ENCODE peak calls at places on chromosomes 4 and X, in nine cellular contexts. X is stimulated activated naive CD8-positive, alpha-beta T cell treated with anti-CD3 and anti-CD28 coated beads, Interleukin-15, Interleukin-2, amounts not matched to agents 100 U/mL and 50 U/mL, for 24 hours; C is NCI-H2081; R is iPS-NIHi11; B is activated CD4-positive, CD25-positive, alpha-beta regulatory T cell; D is AML-193; M is T-helper 2 cell; E is BJ; F is uterus. U is an unnamed sample.

GRCh38 chrX:11792461-11793421 is 34.7 kb downstream of the MSL3 start:
- DNase-seq in M (peak; percentile 7), C (peak; percentile 56), D (no peak), X (peak; percentile 67), B (no peak), R (no peak), F (no peak), E (no peak), U (peak; percentile 17)

GRCh38 chr4:168461821-168462220 is 18.5 kb downstream of the DDX60L start:
- DNase-seq in B (no peak), E (no peak), R (no peak), D (no peak), X (no peak), C (no peak), M (no peak), F (no peak), U (no peak)

GRCh38 chr4:10762541-10762940 is 78.0 kb upstream of the CLNK start:
- DNase-seq in X (no peak), B (no peak), E (peak; percentile 9), M (no peak), R (no peak), F (no peak), D (no peak), C (no peak), U (no peak)

GRCh38 chr4:29151584-29151983 is 1568.6 kb upstream of the PCDH7 start:
- DNase-seq in X (no peak), D (no peak), E (no peak), B (no peak), R (no peak), C (no peak), M (no peak), F (no peak), U (no peak)

GRCh38 chr4:77651820-77652219 is 46.2 kb downstream of the CXCL13 start:
- DNase-seq in M (no peak), E (no peak), D (no peak), F (no peak), B (no peak), X (no peak), C (no peak), R (no peak), U (no peak)

GRCh38 chr4:24229976-24230375 is 340.1 kb upstream of the PPARGC1A start:
- DNase-seq in C (no peak), B (no peak), M (no peak), E (no peak), F (no peak), D (no peak), X (no peak), R (no peak), U (no peak)

GRCh38 chr4:93317046-93317445 is 511.5 kb upstream of the ATOH1 start:
- DNase-seq in X (no peak), B (no peak), R (no peak), M (no peak), D (no peak), F (no peak), E (no peak), C (peak; percentile 60), U (no peak)

GRCh38 chrX:54067741-54068140 is 23.5 kb upstream of the PHF8 start:
- DNase-seq in B (no peak), X (no peak), E (no peak), D (no peak), C (no peak), R (no peak), M (no peak), F (no peak), U (no peak)

GRCh38 chr4:2417765-2418651 is at the start of gene ZFYVE28:
- DNase-seq in B (no peak), D (no peak), C (no peak), R (no peak), E (no peak), F (no peak), X (peak; percentile 27), M (no peak), U (no peak)

GRCh38 chr4:22688236-22688635 is 4.5 kb upstream of the GBA3 start:
- DNase-seq in M (no peak), C (no peak), R (no peak), X (no peak), E (no peak), B (no peak), D (no peak), F (no peak), U (no peak)

GRCh38 chrX:80812176-80812575 is 2.5 kb upstream of the BRWD3 start:
- DNase-seq in M (peak; percentile 14), R (peak; percentile 20), F (no peak), B (no peak), E (no peak), X (peak; percentile 29), C (no peak), D (peak; percentile 52), U (peak; percentile 8)

GRCh38 chr4:99808260-99808857 is 8.3 kb upstream of the DAPP1 start:
- DNase-seq in C (peak; percentile 27), R (peak; percentile 80), D (peak; percentile 64), E (no peak), X (peak; percentile 72), B (peak; percentile 46), M (peak; percentile 53), F (no peak), U (peak; percentile 21)

GRCh38 chr4:107333518-107333917 is 297.4 kb upstream of the DKK2 start:
- DNase-seq in D (no peak), C (no peak), E (no peak), X (no peak), M (no peak), B (no peak), R (no peak), F (no peak), U (no peak)

GRCh38 chr4:789571-790465 is 36.1 kb downstream of the CPLX1 start:
- DNase-seq in D (no peak), X (no peak), M (no peak), R (no peak), B (no peak), F (no peak), E (no peak), C (no peak), U (no peak)

GRCh38 chr4:98434816-98435215 is 173.6 kb downstream of the RAP1GDS1 start:
- DNase-seq in C (no peak), F (no peak), M (no peak), R (no peak), X (no peak), B (no peak), E (no peak), D (no peak), U (no peak)

GRCh38 chrX:82813671-82814078 is 694.4 kb upstream of the POU3F4 start:
- DNase-seq in D (no peak), F (no peak), B (no peak), X (no peak), E (no peak), C (no peak), R (no peak), M (no peak), U (no peak)

GRCh38 chr4:153497091-153497531 is 31.0 kb downstream of the TMEM131L start:
- DNase-seq in X (no peak), C (no peak), D (no peak), M (no peak), F (no peak), B (peak; percentile 46), R (no peak), E (no peak), U (peak; percentile 10)

GRCh38 chrX:7263961-7264360 is 116.0 kb upstream of the PUDP start:
- DNase-seq in C (no peak), M (no peak), D (no peak), X (no peak), E (no peak), F (no peak), B (no peak), R (no peak), U (no peak)

GRCh38 chr4:114694770-114695169 is 96.2 kb downstream of the UGT8 start:
- DNase-seq in E (peak; percentile 2), M (no peak), C (peak; percentile 31), R (peak; percentile 11), F (no peak), B (no peak), D (peak; percentile 30), X (no peak), U (no peak)

GRCh38 chr4:52939739-52940138 is 77.6 kb downstream of the RASL11B start:
- DNase-seq in F (no peak), E (no peak), B (no peak), M (no peak), R (no peak), D (no peak), C (peak; percentile 30), X (no peak), U (no peak)

GRCh38 chrX:85052636-85053343 is 49.1 kb downstream of the APOOL start:
- DNase-seq in C (no peak), X (no peak), D (no peak), F (no peak), E (peak; percentile 45), M (no peak), B (no peak), R (no peak), U (no peak)

GRCh38 chrX:101252634-101253033 is 33.0 kb downstream of the DRP2 start:
- DNase-seq in C (no peak), F (no peak), R (no peak), X (no peak), D (no peak), B (no peak), M (no peak), E (no peak), U (no peak)